ENCODE peak calls at places on chromosomes 5 and 9, in nine cellular contexts. One of them, this sample, is unnamed.

GRCh38 chr5:10564838-10565784 is 1.2 kb downstream of the ANKRD33B start:
- DNase-seq in CD4-positive, CD25-positive, alpha-beta regulatory T cell: peak; percentile 33
- DNase-seq in activated CD8-positive, alpha-beta memory T cell treated with anti-CD3 and anti-CD28 coated beads, Interleukin-2, amount 10 ng/mL, durations not matched to agents 7 days and 5 days: no peak
- DNase-seq in activated gamma-delta T cell treated with Interleukin-2 at 50 U/mL for 16 hours: no peak
- DNase-seq in activated CD4-positive, CD25-positive, alpha-beta regulatory T cell: no peak
- DNase-seq in Jurkat, Clone E6-1: no peak
- DNase-seq in ACHN: no peak
- DNase-seq in CD8-positive, alpha-beta memory T cell: no peak
- DNase-seq in T-helper 9 cell: no peak
- DNase-seq in this sample: no peak

GRCh38 chr9:28155067-28155466 is 581.8 kb upstream of the C9orf72 start:
- DNase-seq in CD4-positive, CD25-positive, alpha-beta regulatory T cell: no peak
- DNase-seq in Jurkat, Clone E6-1: no peak
- DNase-seq in T-helper 9 cell: no peak
- DNase-seq in ACHN: no peak
- DNase-seq in activated CD4-positive, CD25-positive, alpha-beta regulatory T cell: no peak
- DNase-seq in CD8-positive, alpha-beta memory T cell: no peak
- DNase-seq in activated CD8-positive, alpha-beta memory T cell treated with anti-CD3 and anti-CD28 coated beads, Interleukin-2, amount 10 ng/mL, durations not matched to agents 7 days and 5 days: no peak
- DNase-seq in activated gamma-delta T cell treated with Interleukin-2 at 50 U/mL for 16 hours: no peak
- DNase-seq in this sample: no peak

GRCh38 chr9:27347889-27348288 is 50.9 kb upstream of the EQTN start:
- DNase-seq in Jurkat, Clone E6-1: no peak
- DNase-seq in CD8-positive, alpha-beta memory T cell: no peak
- DNase-seq in activated CD8-positive, alpha-beta memory T cell treated with anti-CD3 and anti-CD28 coated beads, Interleukin-2, amount 10 ng/mL, durations not matched to agents 7 days and 5 days: no peak
- DNase-seq in CD4-positive, CD25-positive, alpha-beta regulatory T cell: no peak
- DNase-seq in activated gamma-delta T cell treated with Interleukin-2 at 50 U/mL for 16 hours: no peak
- DNase-seq in ACHN: no peak
- DNase-seq in activated CD4-positive, CD25-positive, alpha-beta regulatory T cell: no peak
- DNase-seq in T-helper 9 cell: no peak
- DNase-seq in this sample: no peak

GRCh38 chr9:71783120-71783523 is 14.8 kb upstream of the CEMIP2 start:
- DNase-seq in activated CD4-positive, CD25-positive, alpha-beta regulatory T cell: peak; percentile 54
- DNase-seq in CD4-positive, CD25-positive, alpha-beta regulatory T cell: peak; percentile 95
- DNase-seq in T-helper 9 cell: peak; percentile 74
- DNase-seq in ACHN: no peak
- DNase-seq in activated gamma-delta T cell treated with Interleukin-2 at 50 U/mL for 16 hours: peak; percentile 81
- DNase-seq in CD8-positive, alpha-beta memory T cell: peak; percentile 95
- DNase-seq in Jurkat, Clone E6-1: peak; percentile 56
- DNase-seq in activated CD8-positive, alpha-beta memory T cell treated with anti-CD3 and anti-CD28 coated beads, Interleukin-2, amount 10 ng/mL, durations not matched to agents 7 days and 5 days: peak; percentile 94
- DNase-seq in this sample: peak; percentile 82

GRCh38 chr5:160155017-160155725 is 35.9 kb upstream of the PWWP2A start:
- DNase-seq in activated CD4-positive, CD25-positive, alpha-beta regulatory T cell: no peak
- DNase-seq in activated gamma-delta T cell treated with Interleukin-2 at 50 U/mL for 16 hours: no peak
- DNase-seq in T-helper 9 cell: no peak
- DNase-seq in activated CD8-positive, alpha-beta memory T cell treated with anti-CD3 and anti-CD28 coated beads, Interleukin-2, amount 10 ng/mL, durations not matched to agents 7 days and 5 days: no peak
- DNase-seq in CD4-positive, CD25-positive, alpha-beta regulatory T cell: no peak
- DNase-seq in CD8-positive, alpha-beta memory T cell: no peak
- DNase-seq in ACHN: no peak
- DNase-seq in Jurkat, Clone E6-1: no peak
- DNase-seq in this sample: no peak

GRCh38 chr9:85466834-85467233 is 274.9 kb downstream of the AGTPBP1 start:
- DNase-seq in Jurkat, Clone E6-1: no peak
- DNase-seq in activated gamma-delta T cell treated with Interleukin-2 at 50 U/mL for 16 hours: no peak
- DNase-seq in T-helper 9 cell: no peak
- DNase-seq in CD8-positive, alpha-beta memory T cell: no peak
- DNase-seq in CD4-positive, CD25-positive, alpha-beta regulatory T cell: no peak
- DNase-seq in activated CD4-positive, CD25-positive, alpha-beta regulatory T cell: no peak
- DNase-seq in ACHN: no peak
- DNase-seq in activated CD8-positive, alpha-beta memory T cell treated with anti-CD3 and anti-CD28 coated beads, Interleukin-2, amount 10 ng/mL, durations not matched to agents 7 days and 5 days: no peak
- DNase-seq in this sample: no peak

GRCh38 chr9:108580021-108580439 is 275.8 kb downstream of the ACTL7B start:
- DNase-seq in activated CD8-positive, alpha-beta memory T cell treated with anti-CD3 and anti-CD28 coated beads, Interleukin-2, amount 10 ng/mL, durations not matched to agents 7 days and 5 days: no peak
- DNase-seq in T-helper 9 cell: no peak
- DNase-seq in ACHN: no peak
- DNase-seq in activated CD4-positive, CD25-positive, alpha-beta regulatory T cell: no peak
- DNase-seq in CD8-positive, alpha-beta memory T cell: no peak
- DNase-seq in activated gamma-delta T cell treated with Interleukin-2 at 50 U/mL for 16 hours: no peak
- DNase-seq in Jurkat, Clone E6-1: no peak
- DNase-seq in CD4-positive, CD25-positive, alpha-beta regulatory T cell: no peak
- DNase-seq in this sample: no peak

GRCh38 chr9:2787065-2787464 is 56.8 kb downstream of the PUM3 start:
- DNase-seq in CD8-positive, alpha-beta memory T cell: no peak
- DNase-seq in activated CD4-positive, CD25-positive, alpha-beta regulatory T cell: no peak
- DNase-seq in T-helper 9 cell: no peak
- DNase-seq in activated gamma-delta T cell treated with Interleukin-2 at 50 U/mL for 16 hours: no peak
- DNase-seq in ACHN: no peak
- DNase-seq in CD4-positive, CD25-positive, alpha-beta regulatory T cell: no peak
- DNase-seq in activated CD8-positive, alpha-beta memory T cell treated with anti-CD3 and anti-CD28 coated beads, Interleukin-2, amount 10 ng/mL, durations not matched to agents 7 days and 5 days: no peak
- DNase-seq in Jurkat, Clone E6-1: no peak
- DNase-seq in this sample: no peak

GRCh38 chr9:138071292-138071691 is 193.7 kb downstream of the CACNA1B start:
- DNase-seq in Jurkat, Clone E6-1: no peak
- DNase-seq in T-helper 9 cell: no peak
- DNase-seq in CD8-positive, alpha-beta memory T cell: no peak
- DNase-seq in activated CD8-positive, alpha-beta memory T cell treated with anti-CD3 and anti-CD28 coated beads, Interleukin-2, amount 10 ng/mL, durations not matched to agents 7 days and 5 days: no peak
- DNase-seq in ACHN: no peak
- DNase-seq in activated CD4-positive, CD25-positive, alpha-beta regulatory T cell: no peak
- DNase-seq in CD4-positive, CD25-positive, alpha-beta regulatory T cell: no peak
- DNase-seq in activated gamma-delta T cell treated with Interleukin-2 at 50 U/mL for 16 hours: no peak
- DNase-seq in this sample: no peak

GRCh38 chr5:6525422-6525821 is 76.8 kb downstream of the UBE2QL1 start:
- DNase-seq in T-helper 9 cell: no peak
- DNase-seq in activated gamma-delta T cell treated with Interleukin-2 at 50 U/mL for 16 hours: no peak
- DNase-seq in CD4-positive, CD25-positive, alpha-beta regulatory T cell: no peak
- DNase-seq in activated CD4-positive, CD25-positive, alpha-beta regulatory T cell: no peak
- DNase-seq in ACHN: no peak
- DNase-seq in CD8-positive, alpha-beta memory T cell: no peak
- DNase-seq in Jurkat, Clone E6-1: no peak
- DNase-seq in activated CD8-positive, alpha-beta memory T cell treated with anti-CD3 and anti-CD28 coated beads, Interleukin-2, amount 10 ng/mL, durations not matched to agents 7 days and 5 days: no peak
- DNase-seq in this sample: no peak

GRCh38 chr5:39106332-39106731 is 32.1 kb upstream of the RICTOR start:
- DNase-seq in Jurkat, Clone E6-1: no peak
- DNase-seq in ACHN: peak; percentile 35
- DNase-seq in activated CD8-positive, alpha-beta memory T cell treated with anti-CD3 and anti-CD28 coated beads, Interleukin-2, amount 10 ng/mL, durations not matched to agents 7 days and 5 days: no peak
- DNase-seq in CD8-positive, alpha-beta memory T cell: no peak
- DNase-seq in activated gamma-delta T cell treated with Interleukin-2 at 50 U/mL for 16 hours: no peak
- DNase-seq in T-helper 9 cell: no peak
- DNase-seq in CD4-positive, CD25-positive, alpha-beta regulatory T cell: no peak
- DNase-seq in activated CD4-positive, CD25-positive, alpha-beta regulatory T cell: no peak
- DNase-seq in this sample: no peak

GRCh38 chr9:90611568-90611967 is 31.1 kb downstream of the DIRAS2 start:
- DNase-seq in activated gamma-delta T cell treated with Interleukin-2 at 50 U/mL for 16 hours: no peak
- DNase-seq in ACHN: no peak
- DNase-seq in Jurkat, Clone E6-1: no peak
- DNase-seq in activated CD4-positive, CD25-positive, alpha-beta regulatory T cell: no peak
- DNase-seq in activated CD8-positive, alpha-beta memory T cell treated with anti-CD3 and anti-CD28 coated beads, Interleukin-2, amount 10 ng/mL, durations not matched to agents 7 days and 5 days: no peak
- DNase-seq in T-helper 9 cell: no peak
- DNase-seq in CD8-positive, alpha-beta memory T cell: no peak
- DNase-seq in CD4-positive, CD25-positive, alpha-beta regulatory T cell: no peak
- DNase-seq in this sample: no peak

GRCh38 chr9:82797539-82797938 is 265.4 kb downstream of the RASEF start:
- DNase-seq in activated CD4-positive, CD25-positive, alpha-beta regulatory T cell: no peak
- DNase-seq in T-helper 9 cell: no peak
- DNase-seq in CD8-positive, alpha-beta memory T cell: no peak
- DNase-seq in activated gamma-delta T cell treated with Interleukin-2 at 50 U/mL for 16 hours: no peak
- DNase-seq in activated CD8-positive, alpha-beta memory T cell treated with anti-CD3 and anti-CD28 coated beads, Interleukin-2, amount 10 ng/mL, durations not matched to agents 7 days and 5 days: no peak
- DNase-seq in ACHN: no peak
- DNase-seq in CD4-positive, CD25-positive, alpha-beta regulatory T cell: no peak
- DNase-seq in Jurkat, Clone E6-1: no peak
- DNase-seq in this sample: no peak

GRCh38 chr9:110142868-110143866 is 64.8 kb downstream of the C9orf152 start:
- DNase-seq in CD4-positive, CD25-positive, alpha-beta regulatory T cell: peak; percentile 40
- DNase-seq in ACHN: peak; percentile 59
- DNase-seq in T-helper 9 cell: no peak
- DNase-seq in Jurkat, Clone E6-1: no peak
- DNase-seq in activated gamma-delta T cell treated with Interleukin-2 at 50 U/mL for 16 hours: no peak
- DNase-seq in activated CD4-positive, CD25-positive, alpha-beta regulatory T cell: no peak
- DNase-seq in activated CD8-positive, alpha-beta memory T cell treated with anti-CD3 and anti-CD28 coated beads, Interleukin-2, amount 10 ng/mL, durations not matched to agents 7 days and 5 days: no peak
- DNase-seq in CD8-positive, alpha-beta memory T cell: no peak
- DNase-seq in this sample: no peak

GRCh38 chr5:109996246-109996645 is 306.5 kb downstream of the MAN2A1 start:
- DNase-seq in CD4-positive, CD25-positive, alpha-beta regulatory T cell: no peak
- DNase-seq in ACHN: no peak
- DNase-seq in activated CD4-positive, CD25-positive, alpha-beta regulatory T cell: no peak
- DNase-seq in T-helper 9 cell: no peak
- DNase-seq in CD8-positive, alpha-beta memory T cell: no peak
- DNase-seq in Jurkat, Clone E6-1: no peak
- DNase-seq in activated gamma-delta T cell treated with Interleukin-2 at 50 U/mL for 16 hours: no peak
- DNase-seq in activated CD8-positive, alpha-beta memory T cell treated with anti-CD3 and anti-CD28 coated beads, Interleukin-2, amount 10 ng/mL, durations not matched to agents 7 days and 5 days: no peak
- DNase-seq in this sample: no peak

GRCh38 chr9:20606637-20607036 is 15.7 kb downstream of the MLLT3 start:
- DNase-seq in activated gamma-delta T cell treated with Interleukin-2 at 50 U/mL for 16 hours: no peak
- DNase-seq in CD8-positive, alpha-beta memory T cell: no peak
- DNase-seq in CD4-positive, CD25-positive, alpha-beta regulatory T cell: no peak
- DNase-seq in T-helper 9 cell: no peak
- DNase-seq in activated CD8-positive, alpha-beta memory T cell treated with anti-CD3 and anti-CD28 coated beads, Interleukin-2, amount 10 ng/mL, durations not matched to agents 7 days and 5 days: no peak
- DNase-seq in activated CD4-positive, CD25-positive, alpha-beta regulatory T cell: no peak
- DNase-seq in Jurkat, Clone E6-1: no peak
- DNase-seq in ACHN: no peak
- DNase-seq in this sample: no peak

GRCh38 chr5:139768802-139769465 is 26.7 kb upstream of the PSD2 start:
- DNase-seq in T-helper 9 cell: no peak
- DNase-seq in Jurkat, Clone E6-1: no peak
- DNase-seq in activated CD8-positive, alpha-beta memory T cell treated with anti-CD3 and anti-CD28 coated beads, Interleukin-2, amount 10 ng/mL, durations not matched to agents 7 days and 5 days: no peak
- DNase-seq in activated CD4-positive, CD25-positive, alpha-beta regulatory T cell: no peak
- DNase-seq in CD4-positive, CD25-positive, alpha-beta regulatory T cell: no peak
- DNase-seq in CD8-positive, alpha-beta memory T cell: no peak
- DNase-seq in activated gamma-delta T cell treated with Interleukin-2 at 50 U/mL for 16 hours: no peak
- DNase-seq in ACHN: no peak
- DNase-seq in this sample: no peak

GRCh38 chr5:19855929-19856328 is 132.1 kb downstream of the CDH18 start:
- DNase-seq in activated CD8-positive, alpha-beta memory T cell treated with anti-CD3 and anti-CD28 coated beads, Interleukin-2, amount 10 ng/mL, durations not matched to agents 7 days and 5 days: no peak
- DNase-seq in Jurkat, Clone E6-1: no peak
- DNase-seq in ACHN: no peak
- DNase-seq in activated gamma-delta T cell treated with Interleukin-2 at 50 U/mL for 16 hours: no peak
- DNase-seq in T-helper 9 cell: no peak
- DNase-seq in activated CD4-positive, CD25-positive, alpha-beta regulatory T cell: no peak
- DNase-seq in CD4-positive, CD25-positive, alpha-beta regulatory T cell: no peak
- DNase-seq in CD8-positive, alpha-beta memory T cell: no peak
- DNase-seq in this sample: no peak

GRCh38 chr9:95715911-95716435 is 159.5 kb upstream of the ERCC6L2 start:
- DNase-seq in CD8-positive, alpha-beta memory T cell: no peak
- DNase-seq in ACHN: no peak
- DNase-seq in CD4-positive, CD25-positive, alpha-beta regulatory T cell: no peak
- DNase-seq in activated CD4-positive, CD25-positive, alpha-beta regulatory T cell: no peak
- DNase-seq in Jurkat, Clone E6-1: no peak
- DNase-seq in T-helper 9 cell: no peak
- DNase-seq in activated gamma-delta T cell treated with Interleukin-2 at 50 U/mL for 16 hours: no peak
- DNase-seq in activated CD8-positive, alpha-beta memory T cell treated with anti-CD3 and anti-CD28 coated beads, Interleukin-2, amount 10 ng/mL, durations not matched to agents 7 days and 5 days: no peak
- DNase-seq in this sample: no peak